ENCODE peak calls at places on chromosomes 2 and 18, in four cellular contexts. One of them, this sample, is unnamed.

GRCh38 chr2:29010946-29011649 is 30.0 kb downstream of the TOGARAM2 start:
- DNase-seq in H9: peak
- DNase-seq in IMR-90: peak
- DNase-seq in H1: no peak
- DNase-seq in this sample: peak

GRCh38 chr2:158598856-158599517 is 142.2 kb downstream of the PKP4 start:
- DNase-seq in H9: no peak
- DNase-seq in IMR-90: peak
- DNase-seq in H1: no peak
- DNase-seq in this sample: no peak

GRCh38 chr2:238094438-238095022 is 5.6 kb upstream of the ESPNL start:
- DNase-seq in H9: no peak
- DNase-seq in IMR-90: no peak
- DNase-seq in H1: no peak
- DNase-seq in this sample: no peak

GRCh38 chr18:77321823-77322805 is 72.5 kb downstream of the GALR1 start:
- DNase-seq in H9: no peak
- DNase-seq in IMR-90: no peak
- DNase-seq in H1: no peak
- DNase-seq in this sample: no peak

GRCh38 chr2:121485039-121485438 is 45.6 kb upstream of the RNU4ATAC start:
- DNase-seq in H9: no peak
- DNase-seq in IMR-90: peak
- DNase-seq in H1: no peak
- DNase-seq in this sample: peak

GRCh38 chr18:45169610-45170009 is 445.7 kb upstream of the SLC14A2 start:
- DNase-seq in H9: no peak
- DNase-seq in IMR-90: peak
- DNase-seq in H1: no peak
- DNase-seq in this sample: no peak

GRCh38 chr2:45009303-45009927 is at the start of gene SIX2:
- DNase-seq in H9: peak
- DNase-seq in IMR-90: peak
- DNase-seq in H1: peak
- DNase-seq in this sample: peak

GRCh38 chr2:127080226-127080940 is 26.6 kb downstream of the BIN1 start:
- DNase-seq in H9: no peak
- DNase-seq in IMR-90: no peak
- DNase-seq in H1: no peak
- DNase-seq in this sample: peak

GRCh38 chr2:67567866-67568265 is 170.7 kb downstream of the ETAA1 start:
- DNase-seq in H9: no peak
- DNase-seq in IMR-90: peak
- DNase-seq in H1: no peak
- DNase-seq in this sample: no peak

GRCh38 chr2:10057231-10058107 is 14.1 kb downstream of the KLF11 start:
- DNase-seq in H9: peak
- DNase-seq in IMR-90: peak
- DNase-seq in H1: peak
- DNase-seq in this sample: peak

GRCh38 chr2:151851761-151852160 is 23.5 kb upstream of the ARL5A start:
- DNase-seq in H9: no peak
- DNase-seq in IMR-90: no peak
- DNase-seq in H1: no peak
- DNase-seq in this sample: no peak

GRCh38 chr18:35862115-35862640 is 110.3 kb upstream of the RMP24 start:
- DNase-seq in H9: no peak
- DNase-seq in IMR-90: no peak
- DNase-seq in H1: no peak
- DNase-seq in this sample: no peak

GRCh38 chr2:69177785-69178636 is 165.0 kb downstream of the ANTXR1 start:
- DNase-seq in H9: peak
- DNase-seq in IMR-90: peak
- DNase-seq in H1: peak
- DNase-seq in this sample: peak

GRCh38 chr2:188523901-188524300 is 232.2 kb downstream of the GULP1 start:
- DNase-seq in H9: no peak
- DNase-seq in IMR-90: peak
- DNase-seq in H1: no peak
- DNase-seq in this sample: no peak

GRCh38 chr2:117691980-117692379 is 122.5 kb upstream of the DDX18 start:
- DNase-seq in H9: no peak
- DNase-seq in IMR-90: no peak
- DNase-seq in H1: no peak
- DNase-seq in this sample: no peak

GRCh38 chr18:13003466-13003896 is 12.3 kb downstream of the CEP192 start:
- DNase-seq in H9: peak
- DNase-seq in IMR-90: peak
- DNase-seq in H1: peak
- DNase-seq in this sample: peak

GRCh38 chr18:55534547-55534946 is 53.4 kb downstream of the TCF4 start:
- DNase-seq in H9: no peak
- DNase-seq in IMR-90: peak
- DNase-seq in H1: no peak
- DNase-seq in this sample: no peak

GRCh38 chr2:54668711-54669110 is 54.8 kb upstream of the EML6 start:
- DNase-seq in H9: no peak
- DNase-seq in IMR-90: no peak
- DNase-seq in H1: no peak
- DNase-seq in this sample: no peak

GRCh38 chr2:218946621-218947020 is 12.8 kb upstream of the CDK5R2 start:
- DNase-seq in H9: no peak
- DNase-seq in IMR-90: no peak
- DNase-seq in H1: no peak
- DNase-seq in this sample: no peak

GRCh38 chr2:70696142-70696541 is 71.9 kb downstream of the ADD2 start:
- DNase-seq in H9: peak
- DNase-seq in IMR-90: no peak
- DNase-seq in H1: no peak
- DNase-seq in this sample: no peak

GRCh38 chr2:120314656-120315366 is 31.1 kb upstream of the INHBB start:
- DNase-seq in H9: no peak
- DNase-seq in IMR-90: no peak
- DNase-seq in H1: no peak
- DNase-seq in this sample: no peak

GRCh38 chr18:45672637-45673036 is 51.3 kb upstream of the SLC14A1 start:
- DNase-seq in H9: no peak
- DNase-seq in IMR-90: no peak
- DNase-seq in H1: no peak
- DNase-seq in this sample: no peak

GRCh38 chr18:75276813-75277628 is 66.4 kb downstream of the TSHZ1 start:
- DNase-seq in H9: no peak
- DNase-seq in IMR-90: peak
- DNase-seq in H1: no peak
- DNase-seq in this sample: no peak

GRCh38 chr18:8365528-8365927 is 243.7 kb upstream of the RAB12 start:
- DNase-seq in H9: no peak
- DNase-seq in IMR-90: no peak
- DNase-seq in H1: no peak
- DNase-seq in this sample: peak

GRCh38 chr2:9364791-9365497 is 58.4 kb downstream of the ITGB1BP1 start:
- DNase-seq in H9: no peak
- DNase-seq in IMR-90: no peak
- DNase-seq in H1: no peak
- DNase-seq in this sample: peak

GRCh38 chr2:69036926-69037325 is 23.9 kb downstream of the ANTXR1 start:
- DNase-seq in H9: no peak
- DNase-seq in IMR-90: peak
- DNase-seq in H1: no peak
- DNase-seq in this sample: no peak

GRCh38 chr2:216302981-216303676 is 69.2 kb downstream of the MARCHF4 start:
- DNase-seq in H9: no peak
- DNase-seq in IMR-90: peak
- DNase-seq in H1: no peak
- DNase-seq in this sample: no peak

GRCh38 chr2:46358713-46359112 is 61.5 kb downstream of the EPAS1 start:
- DNase-seq in H9: no peak
- DNase-seq in IMR-90: no peak
- DNase-seq in H1: no peak
- DNase-seq in this sample: no peak

GRCh38 chr2:216787851-216788250 is 72.0 kb downstream of the TNP1 start:
- DNase-seq in H9: no peak
- DNase-seq in IMR-90: no peak
- DNase-seq in H1: no peak
- DNase-seq in this sample: no peak

GRCh38 chr2:74262681-74263080 is 64.3 kb downstream of the MTHFD2 start:
- DNase-seq in H9: no peak
- DNase-seq in IMR-90: no peak
- DNase-seq in H1: no peak
- DNase-seq in this sample: no peak

GRCh38 chr2:234971494-234971893 is 19.7 kb downstream of the SH3BP4 start:
- DNase-seq in H9: no peak
- DNase-seq in IMR-90: no peak
- DNase-seq in H1: no peak
- DNase-seq in this sample: no peak
- H3K56ac ChIP-seq in H9: no peak
- H3K56ac ChIP-seq in IMR-90: no peak
- H3K56ac ChIP-seq in H1: no peak
- H3K56ac ChIP-seq in this sample: no peak

DNA sequence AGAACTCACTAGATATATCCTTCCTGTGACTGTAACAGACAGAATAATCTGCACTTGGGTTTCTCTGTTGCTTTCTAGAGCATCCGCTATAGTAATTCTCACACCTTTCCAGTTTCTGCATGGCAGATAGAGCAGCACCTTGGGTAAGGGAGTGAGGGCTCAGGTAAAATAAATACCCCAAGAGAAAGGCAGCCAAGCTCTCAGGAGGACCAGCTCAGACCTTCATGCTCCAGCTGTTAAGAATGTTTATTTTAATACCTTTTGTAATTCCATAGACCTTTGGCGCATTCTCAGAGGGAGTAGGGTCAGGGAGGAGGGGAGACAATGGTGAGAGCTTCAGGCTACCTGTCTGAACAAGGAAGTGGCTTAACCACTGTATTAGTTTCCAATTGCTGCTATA is 16.2 kb upstream of the TMEM178A start:
- DNase-seq in H9: no peak
- DNase-seq in IMR-90: no peak
- DNase-seq in H1: no peak
- DNase-seq in this sample: no peak
- H4K8ac ChIP-seq in H9: no peak
- H4K8ac ChIP-seq in IMR-90: no peak
- H4K8ac ChIP-seq in H1: no peak
- H4K8ac ChIP-seq in this sample: no peak

GRCh38 chr18:58659691-58660090 is 11.6 kb upstream of the MALT1 start:
- DNase-seq in H9: no peak
- DNase-seq in IMR-90: no peak
- DNase-seq in H1: no peak
- DNase-seq in this sample: no peak
- H3K56ac ChIP-seq in H9: no peak
- H3K56ac ChIP-seq in IMR-90: no peak
- H3K56ac ChIP-seq in H1: no peak
- H3K56ac ChIP-seq in this sample: no peak

DNA sequence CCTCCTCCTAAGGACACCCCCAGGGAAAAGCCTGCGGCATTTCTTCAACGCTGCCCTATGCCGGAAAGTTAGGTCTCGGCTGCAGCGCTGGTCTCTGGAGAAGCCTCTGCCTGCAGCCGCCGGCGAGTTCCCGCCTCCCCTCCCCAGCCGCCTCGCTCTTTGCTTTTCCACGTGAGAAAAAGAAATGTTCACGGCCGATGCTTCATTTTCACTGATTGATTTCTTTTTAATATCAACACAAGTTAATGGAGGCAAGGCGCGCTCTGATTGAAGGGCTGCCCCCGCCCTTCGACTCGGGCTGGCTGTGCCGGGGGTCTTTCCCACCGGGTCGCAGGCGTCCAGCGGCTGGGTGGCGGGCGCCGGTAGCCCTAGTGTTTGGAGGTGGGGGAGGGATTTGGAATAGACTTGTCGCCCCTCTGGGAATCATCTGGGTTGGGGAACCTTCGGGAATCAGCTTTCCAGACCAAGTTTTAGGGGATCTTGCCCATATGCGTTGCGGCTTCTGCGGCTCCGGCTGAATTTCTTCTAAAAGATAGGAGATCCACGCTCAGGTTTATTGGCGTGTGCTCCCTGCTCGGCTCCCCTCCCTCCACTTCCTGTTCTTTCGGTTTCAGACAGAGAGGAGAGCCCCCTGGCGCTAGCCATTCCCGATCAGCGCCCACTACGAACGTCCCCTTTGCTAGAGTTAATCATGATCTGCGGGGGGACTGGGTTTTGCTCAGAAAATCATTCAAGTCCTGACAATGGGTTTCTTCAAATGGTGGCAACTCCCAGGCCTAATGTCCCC is 4.1 kb downstream of the NRP2 start:
- DNase-seq in H9: peak
- DNase-seq in IMR-90: peak
- DNase-seq in H1: no peak
- DNase-seq in this sample: peak
- H4K8ac ChIP-seq in H9: no peak
- H4K8ac ChIP-seq in IMR-90: peak
- H4K8ac ChIP-seq in H1: peak
- H4K8ac ChIP-seq in this sample: peak

This sample was measured in mesendoderm.